ENCODE peak calls at places on chromosomes 11 and 22, in four cellular contexts. X is NCI-H1092 treated with DMSO at 0.1 percent for 48 hours, Q is dermis blood vessel endothelial cell, W is NCI-H2081. T is an unnamed sample.

GRCh38 chr22:44586337-44586990 is 88.4 kb upstream of the RTL6 start:
- DNase-seq in X (peak), Q (no peak), W (peak), T (no peak)

GRCh38 chr22:18091478-18091877 is 13.7 kb downstream of the PEX26 start:
- DNase-seq in X (no peak), Q (no peak), W (no peak), T (no peak)

GRCh38 chr11:78586452-78587046 is 11.9 kb upstream of the NARS2 start:
- DNase-seq in X (no peak), Q (peak), W (peak), T (no peak)

GRCh38 chr11:60991457-60991856 is 20.0 kb downstream of the CD6 start:
- DNase-seq in X (no peak), Q (no peak), W (no peak), T (no peak)

GRCh38 chr22:48941903-48942625 is 885.6 kb downstream of the BRD1 start:
- DNase-seq in X (no peak), Q (no peak), W (no peak), T (no peak)

GRCh38 chr22:20571531-20572007 is 64.2 kb downstream of the MED15 start:
- DNase-seq in X (no peak), Q (peak), W (no peak), T (no peak)

GRCh38 chr22:19480173-19480568 is 451 bp downstream of the CDC45 start:
- DNase-seq in X (no peak), Q (no peak), W (no peak), T (no peak)

GRCh38 chr22:32482708-32483107 is 8.1 kb downstream of the FBXO7 start:
- DNase-seq in X (no peak), Q (no peak), W (no peak), T (no peak)

GRCh38 chr22:48021946-48022345 is 1259.5 kb downstream of the TBC1D22A start:
- DNase-seq in X (no peak), Q (no peak), W (no peak), T (no peak)

GRCh38 chr11:104254347-104254746 is 90.4 kb upstream of the PDGFD start:
- DNase-seq in X (no peak), Q (peak), W (peak), T (no peak)

GRCh38 chr22:22087854-22088657 is 105.5 kb upstream of the TOP3B start:
- DNase-seq in X (no peak), Q (no peak), W (no peak), T (no peak)

GRCh38 chr11:20397281-20397680 is 9.8 kb downstream of the PRMT3 start:
- DNase-seq in X (peak), Q (peak), W (peak), T (no peak)

GRCh38 chr22:29768052-29768680 is 997 bp downstream of the UQCR10 start:
- DNase-seq in X (no peak), Q (no peak), W (no peak), T (no peak)

GRCh38 chr11:130088909-130089668 is 19.4 kb downstream of the APLP2 start:
- DNase-seq in X (no peak), Q (no peak), W (no peak), T (no peak)

GRCh38 chr11:46896719-46897406 is 21.5 kb downstream of the LRP4 start:
- DNase-seq in X (peak), Q (peak), W (peak), T (no peak)

GRCh38 chr11:93686812-93687211 is 25.3 kb downstream of the CEP295 start:
- DNase-seq in X (no peak), Q (no peak), W (no peak), T (no peak)

GRCh38 chr22:30262112-30262511 is 4.5 kb downstream of the OSM start:
- DNase-seq in X (no peak), Q (no peak), W (no peak), T (no peak)

GRCh38 chr22:27244328-27244727 is 557.2 kb downstream of the MN1 start:
- DNase-seq in X (no peak), Q (no peak), W (no peak), T (no peak)

GRCh38 chr11:60786811-60787567 is 1.9 kb downstream of the MS4A10 start:
- DNase-seq in X (no peak), Q (peak), W (no peak), T (no peak)

GRCh38 chr11:19441288-19441687 is 200.5 kb upstream of the E2F8 start:
- DNase-seq in X (no peak), Q (no peak), W (no peak), T (no peak)

GRCh38 chr11:687751-688150 is 7.3 kb downstream of the DEAF1 start:
- DNase-seq in X (no peak), Q (no peak), W (no peak), T (no peak)

GRCh38 chr11:69393178-69393832 is 88.2 kb upstream of the LINC01488 start:
- DNase-seq in X (no peak), Q (no peak), W (no peak), T (no peak)

GRCh38 chr11:112605093-112605666 is 344.5 kb upstream of the PLET1 start:
- DNase-seq in X (no peak), Q (no peak), W (no peak), T (no peak)

GRCh38 chr11:2805388-2806057 is 80.1 kb downstream of the CDKN1C start:
- DNase-seq in X (no peak), Q (no peak), W (no peak), T (no peak)

GRCh38 chr11:31442086-31442485 is 67.3 kb downstream of the IMMP1L start:
- DNase-seq in X (peak), Q (peak), W (peak), T (no peak)

GRCh38 chr11:20112291-20113146 is 47.8 kb downstream of the DBX1 start:
- DNase-seq in X (peak), Q (peak), W (peak), T (peak)

T was measured in HS-27A.